ENCODE peak calls at places on chromosomes 2 and 18, in eight cellular contexts. Q is breast epithelium, M is suprapubic skin, V is body of pancreas, W is cardiac fibroblast, E is astrocyte, J is small intestine, N is lower lobe of right lung. D is an unnamed sample.

GRCh38 chr2:31075936-31076590 is 62.2 kb downstream of the GALNT14 start:
- DNase-seq in Q (no peak), M (no peak), V (no peak), W (peak), E (peak), J (no peak), N (no peak), D (no peak)

GRCh38 chr2:161237397-161238263 is 70.6 kb upstream of the PSMD14 start:
- DNase-seq in Q (no peak), M (peak), V (peak), W (peak), E (peak), J (peak), N (peak), D (no peak)

GRCh38 chr2:207139551-207139950 is 26.2 kb downstream of the KLF7 start:
- DNase-seq in Q (no peak), M (no peak), V (no peak), W (no peak), E (no peak), J (no peak), N (no peak), D (no peak)

GRCh38 chr2:235500761-235501662 is 7.2 kb downstream of the AGAP1 start:
- DNase-seq in Q (no peak), M (no peak), V (no peak), W (peak), E (peak), J (no peak), N (no peak), D (no peak)

GRCh38 chr2:237130562-237131421 is 45.1 kb downstream of the COPS8 start:
- DNase-seq in Q (no peak), M (no peak), V (no peak), W (no peak), E (no peak), J (no peak), N (no peak), D (no peak)

GRCh38 chr2:197675711-197676188 is 363 bp upstream of the RFTN2 start:
- DNase-seq in Q (no peak), M (no peak), V (no peak), W (peak), E (peak), J (no peak), N (no peak), D (no peak)

GRCh38 chr2:81266106-81266505 is 961.6 kb upstream of the LRRTM1 start:
- DNase-seq in Q (no peak), M (no peak), V (no peak), W (no peak), E (no peak), J (no peak), N (no peak), D (no peak)

GRCh38 chr2:63008838-63009237 is 41.8 kb upstream of the OTX1 start:
- DNase-seq in Q (no peak), M (no peak), V (no peak), W (no peak), E (no peak), J (peak), N (no peak), D (no peak)

GRCh38 chr2:9556121-9556869 is 665 bp upstream of the ADAM17 start:
- DNase-seq in Q (no peak), M (no peak), V (no peak), W (peak), E (no peak), J (no peak), N (no peak), D (peak)

GRCh38 chr18:26479065-26479685 is 69.2 kb downstream of the KCTD1 start:
- DNase-seq in Q (no peak), M (no peak), V (no peak), W (no peak), E (no peak), J (no peak), N (no peak), D (no peak)

GRCh38 chr18:44837491-44838185 is 156.9 kb downstream of the SETBP1 start:
- DNase-seq in Q (no peak), M (no peak), V (no peak), W (no peak), E (no peak), J (no peak), N (no peak), D (no peak)

GRCh38 chr18:52950153-52950552 is 610.2 kb downstream of the DCC start:
- DNase-seq in Q (no peak), M (no peak), V (no peak), W (no peak), E (no peak), J (no peak), N (no peak), D (no peak)

GRCh38 chr2:105950521-105951389 is 206.0 kb downstream of the NCK2 start:
- DNase-seq in Q (no peak), M (no peak), V (no peak), W (peak), E (no peak), J (no peak), N (no peak), D (no peak)

GRCh38 chr2:39743170-39743851 is 35.7 kb downstream of the THUMPD2 start:
- DNase-seq in Q (no peak), M (no peak), V (no peak), W (peak), E (peak), J (no peak), N (no peak), D (no peak)

GRCh38 chr2:71897145-71897495 is 250.5 kb downstream of the CYP26B1 start:
- DNase-seq in Q (no peak), M (peak), V (no peak), W (no peak), E (no peak), J (no peak), N (no peak), D (no peak)

GRCh38 chr2:110903548-110903947 is 171.2 kb downstream of the ACOXL start:
- DNase-seq in Q (no peak), M (no peak), V (no peak), W (no peak), E (no peak), J (peak), N (no peak), D (no peak)

GRCh38 chr2:234518986-234519642 is 22.2 kb upstream of the ARL4C start:
- DNase-seq in Q (no peak), M (no peak), V (peak), W (no peak), E (no peak), J (no peak), N (no peak), D (no peak)

GRCh38 chr18:12776821-12777471 is 74.1 kb downstream of the PSMG2 start:
- DNase-seq in Q (no peak), M (no peak), V (no peak), W (no peak), E (no peak), J (no peak), N (no peak), D (no peak)

GRCh38 chr2:98921062-98921461 is 15.0 kb downstream of the CRACDL start:
- DNase-seq in Q (no peak), M (no peak), V (no peak), W (no peak), E (no peak), J (no peak), N (no peak), D (no peak)

GRCh38 chr2:96296925-96297324 is 8.4 kb downstream of the SNRNP200 start:
- DNase-seq in Q (no peak), M (no peak), V (no peak), W (no peak), E (no peak), J (no peak), N (no peak), D (no peak)

GRCh38 chr2:138496096-138496651 is 5.4 kb upstream of the SPOPL start:
- DNase-seq in Q (no peak), M (no peak), V (no peak), W (no peak), E (no peak), J (no peak), N (no peak), D (no peak)

GRCh38 chr2:237452846-237453245 is 34.2 kb upstream of the MLPH start:
- DNase-seq in Q (no peak), M (no peak), V (no peak), W (peak), E (no peak), J (no peak), N (no peak), D (no peak)

GRCh38 chr2:177930916-177931315 is 141.7 kb downstream of the PDE11A start:
- DNase-seq in Q (no peak), M (no peak), V (no peak), W (no peak), E (no peak), J (no peak), N (no peak), D (no peak)

GRCh38 chr2:158388159-158388558 is 68.4 kb downstream of the CCDC148 start:
- DNase-seq in Q (no peak), M (no peak), V (no peak), W (no peak), E (no peak), J (no peak), N (no peak), D (no peak)

GRCh38 chr2:70069049-70069448 is 18.2 kb upstream of the PCBP1 start:
- DNase-seq in Q (no peak), M (no peak), V (peak), W (no peak), E (peak), J (peak), N (no peak), D (no peak)

GRCh38 chr2:80326214-80326613 is 21.7 kb upstream of the LRRTM1 start:
- DNase-seq in Q (no peak), M (no peak), V (no peak), W (peak), E (peak), J (no peak), N (no peak), D (no peak)

GRCh38 chr2:219537657-219538487 is 5.7 kb downstream of the CHPF start:
- DNase-seq in Q (no peak), M (no peak), V (no peak), W (no peak), E (no peak), J (no peak), N (no peak), D (no peak)

GRCh38 chr2:219536967-219537366 is 6.6 kb downstream of the CHPF start:
- DNase-seq in Q (no peak), M (no peak), V (no peak), W (no peak), E (no peak), J (no peak), N (no peak), D (no peak)

GRCh38 chr2:219539295-219539788 is 4.3 kb downstream of the CHPF start:
- DNase-seq in Q (no peak), M (no peak), V (no peak), W (no peak), E (no peak), J (no peak), N (no peak), D (no peak)

GRCh38 chr2:219539926-219540678 is 3.5 kb downstream of the CHPF start:
- DNase-seq in Q (no peak), M (no peak), V (no peak), W (no peak), E (no peak), J (no peak), N (no peak), D (no peak)

GRCh38 chr2:219538488-219539294 is 4.9 kb downstream of the CHPF start:
- DNase-seq in Q (no peak), M (no peak), V (no peak), W (no peak), E (no peak), J (no peak), N (no peak), D (no peak)
- H3K4me3 ChIP-seq in Q (no peak), M (no peak), V (no peak), W (no peak), E (no peak), J (no peak), N (no peak), D (no peak)

GRCh38 chr18:4453712-4454547 is 1.2 kb downstream of the DLGAP1 start:
- DNase-seq in Q (no peak), M (no peak), V (no peak), W (no peak), E (no peak), J (no peak), N (peak), D (no peak)
- H3K4me3 ChIP-seq in Q (peak), M (peak), V (no peak), W (peak), E (peak), J (no peak), N (peak), D (no peak)

GRCh38 chr2:219570194-219570923 is 980 bp downstream of the OBSL1 start:
- DNase-seq in Q (no peak), M (no peak), V (peak), W (peak), E (peak), J (no peak), N (no peak), D (no peak)
- H3K4me3 ChIP-seq in Q (peak), M (peak), V (no peak), W (peak), E (peak), J (peak), N (peak), D (peak)

GRCh38 chr18:3608488-3608887 is 158.5 kb downstream of the TGIF1 start:
- DNase-seq in Q (no peak), M (no peak), V (no peak), W (no peak), E (no peak), J (no peak), N (no peak), D (no peak)

GRCh38 chr18:3610188-3610708 is 160.3 kb downstream of the TGIF1 start:
- DNase-seq in Q (no peak), M (no peak), V (no peak), W (no peak), E (no peak), J (no peak), N (no peak), D (no peak)

GRCh38 chr18:3612315-3612714 is 162.3 kb downstream of the TGIF1 start:
- DNase-seq in Q (no peak), M (peak), V (no peak), W (no peak), E (no peak), J (no peak), N (no peak), D (no peak)

GRCh38 chr18:3611313-3612038 is 161.5 kb downstream of the TGIF1 start:
- DNase-seq in Q (no peak), M (no peak), V (no peak), W (no peak), E (no peak), J (no peak), N (no peak), D (no peak)

GRCh38 chr18:3610818-3611217 is 160.8 kb downstream of the TGIF1 start:
- DNase-seq in Q (no peak), M (peak), V (no peak), W (peak), E (no peak), J (no peak), N (no peak), D (no peak)
- H3K4me3 ChIP-seq in Q (no peak), M (no peak), V (no peak), W (no peak), E (no peak), J (no peak), N (no peak), D (no peak)